ENCODE peak calls at places on chromosomes 3 and 15, in eight cellular contexts. One of them, this sample, is unnamed.

GRCh38 chr15:99961011-99961441 is 227.8 kb upstream of the LYSMD4 start:
- DNase-seq in H54: no peak
- DNase-seq in progenitor cell of endocrine pancreas: no peak
- DNase-seq in iPS-NIHi11: peak; percentile 58
- DNase-seq in cardiac septum: no peak
- DNase-seq in esophagus squamous epithelium: no peak
- DNase-seq in smooth muscle cell of the brain vasculature: no peak
- DNase-seq in EL: no peak
- DNase-seq in this sample: peak; percentile 74

GRCh38 chr15:47998523-47999113 is 122.2 kb upstream of the SLC24A5 start:
- DNase-seq in smooth muscle cell of the brain vasculature: no peak
- DNase-seq in progenitor cell of endocrine pancreas: no peak
- DNase-seq in esophagus squamous epithelium: no peak
- DNase-seq in iPS-NIHi11: no peak
- DNase-seq in EL: no peak
- DNase-seq in H54: no peak
- DNase-seq in cardiac septum: no peak
- DNase-seq in this sample: no peak

GRCh38 chr15:40103124-40103858 is 5.4 kb downstream of the BMF start:
- DNase-seq in cardiac septum: peak; percentile 91
- DNase-seq in iPS-NIHi11: peak; percentile 89
- DNase-seq in EL: peak; percentile 73
- DNase-seq in esophagus squamous epithelium: no peak
- DNase-seq in progenitor cell of endocrine pancreas: no peak
- DNase-seq in H54: peak; percentile 69
- DNase-seq in smooth muscle cell of the brain vasculature: no peak
- DNase-seq in this sample: peak; percentile 91

GRCh38 chr15:68230157-68231100 is 901 bp upstream of the CLN6 start:
- DNase-seq in smooth muscle cell of the brain vasculature: no peak
- DNase-seq in iPS-NIHi11: no peak
- DNase-seq in esophagus squamous epithelium: no peak
- DNase-seq in progenitor cell of endocrine pancreas: no peak
- DNase-seq in H54: no peak
- DNase-seq in cardiac septum: no peak
- DNase-seq in EL: peak; percentile 27
- DNase-seq in this sample: no peak

GRCh38 chr3:126179825-126180476 is 435 bp downstream of the ALDH1L1 start:
- DNase-seq in H54: no peak
- DNase-seq in esophagus squamous epithelium: no peak
- DNase-seq in EL: peak; percentile 23
- DNase-seq in smooth muscle cell of the brain vasculature: no peak
- DNase-seq in progenitor cell of endocrine pancreas: peak; percentile 29
- DNase-seq in iPS-NIHi11: peak; percentile 87
- DNase-seq in cardiac septum: no peak
- DNase-seq in this sample: peak; percentile 50

GRCh38 chr15:63122002-63122893 is 587 bp downstream of the LACTB start:
- DNase-seq in EL: peak; percentile 85
- DNase-seq in iPS-NIHi11: peak; percentile 97
- DNase-seq in smooth muscle cell of the brain vasculature: no peak
- DNase-seq in progenitor cell of endocrine pancreas: peak; percentile 82
- DNase-seq in cardiac septum: peak; percentile 94
- DNase-seq in esophagus squamous epithelium: peak; percentile 54
- DNase-seq in H54: peak; percentile 76
- DNase-seq in this sample: peak; percentile 89

GRCh38 chr3:46692566-46692983 is 904 bp downstream of the ALS2CL start:
- DNase-seq in iPS-NIHi11: peak; percentile 70
- DNase-seq in cardiac septum: no peak
- DNase-seq in smooth muscle cell of the brain vasculature: no peak
- DNase-seq in progenitor cell of endocrine pancreas: peak; percentile 36
- DNase-seq in esophagus squamous epithelium: no peak
- DNase-seq in H54: peak; percentile 96
- DNase-seq in EL: peak; percentile 25
- DNase-seq in this sample: peak; percentile 90

GRCh38 chr3:99365396-99365795 is 273.0 kb upstream of the COL8A1 start:
- DNase-seq in EL: no peak
- DNase-seq in H54: no peak
- DNase-seq in progenitor cell of endocrine pancreas: no peak
- DNase-seq in smooth muscle cell of the brain vasculature: no peak
- DNase-seq in iPS-NIHi11: no peak
- DNase-seq in esophagus squamous epithelium: no peak
- DNase-seq in cardiac septum: no peak
- DNase-seq in this sample: no peak

GRCh38 chr15:45534821-45535220 is 12.3 kb upstream of the SLC30A4 start:
- DNase-seq in EL: no peak
- DNase-seq in esophagus squamous epithelium: no peak
- DNase-seq in H54: no peak
- DNase-seq in iPS-NIHi11: no peak
- DNase-seq in progenitor cell of endocrine pancreas: no peak
- DNase-seq in cardiac septum: no peak
- DNase-seq in smooth muscle cell of the brain vasculature: no peak
- DNase-seq in this sample: no peak

GRCh38 chr3:14220933-14221332 is 42.3 kb downstream of the LSM3 start:
- DNase-seq in progenitor cell of endocrine pancreas: no peak
- DNase-seq in H54: no peak
- DNase-seq in smooth muscle cell of the brain vasculature: no peak
- DNase-seq in iPS-NIHi11: no peak
- DNase-seq in cardiac septum: no peak
- DNase-seq in EL: no peak
- DNase-seq in esophagus squamous epithelium: no peak
- DNase-seq in this sample: no peak

This sample was measured in hepatocyte.